ENCODE peak calls at places on chromosomes 7 and 10, in six cellular contexts. A is CD8-positive, alpha-beta memory T cell; C is sigmoid colon; H is neuronal stem cell; K is psoas muscle; D is heart left ventricle. T is an unnamed sample. For H3K4me1, the result is how much of the 10 kb centered on the place peaks cover.

GRCh38 chr7:136234040-136234439 is 256.9 kb upstream of the MTPN start:
- DNase-seq in A (no peak), D (no peak), K (no peak), C (no peak), H (no peak), T (no peak)

GRCh38 chr10:47454294-47455058 is 29.4 kb downstream of the ANXA8 start:
- DNase-seq in D (no peak), A (no peak), H (no peak), C (no peak), K (no peak), T (no peak)

GRCh38 chr7:44257618-44258422 is 57.0 kb downstream of the YKT6 start:
- DNase-seq in A (peak), K (peak), D (peak), C (no peak), H (no peak), T (peak)

GRCh38 chr10:46247181-46247475 is 39.7 kb upstream of the ANTXRL start:
- DNase-seq in A (no peak), K (no peak), D (no peak), H (no peak), C (no peak), T (no peak)

GRCh38 chr10:91681361-91682276 is 48.7 kb upstream of the PPP1R3C start:
- DNase-seq in A (no peak), K (no peak), D (peak), H (no peak), C (no peak), T (peak)

GRCh38 chr10:48306870-48307531 is 524 bp downstream of the MAPK8 start:
- DNase-seq in D (peak), A (peak), C (peak), K (peak), H (peak), T (peak)

GRCh38 chr7:126993626-126994213 is 259.0 kb downstream of the GRM8 start:
- DNase-seq in H (no peak), C (no peak), D (no peak), A (no peak), K (no peak), T (no peak)

GRCh38 chr10:51231754-51232153 is 157.5 kb downstream of the PRKG1 start:
- DNase-seq in A (no peak), K (no peak), C (no peak), D (no peak), H (no peak), T (peak)

GRCh38 chr7:69531050-69531449 is 67.2 kb upstream of the AUTS2 start:
- DNase-seq in A (no peak), D (no peak), H (no peak), K (no peak), C (no peak), T (no peak)

GRCh38 chr7:35623381-35623780 is 71.6 kb downstream of the HERPUD2 start:
- DNase-seq in D (no peak), A (no peak), C (no peak), K (no peak), H (no peak), T (no peak)

GRCh38 chr10:79148452-79149344 is 79.9 kb downstream of the ZMIZ1 start:
- DNase-seq in H (no peak), K (peak), C (peak), D (peak), A (no peak), T (peak)

GRCh38 chr7:154375956-154376355 is 323.8 kb downstream of the DPP6 start:
- DNase-seq in K (no peak), H (no peak), C (no peak), A (no peak), D (no peak), T (no peak)

GRCh38 chr7:139853576-139854511 is 24.8 kb downstream of the TBXAS1 start:
- DNase-seq in D (no peak), K (peak), H (no peak), A (no peak), C (peak), T (peak)

GRCh38 chr7:95662987-95663386 is 66.7 kb upstream of the PDK4 start:
- DNase-seq in K (no peak), A (no peak), H (no peak), D (no peak), C (no peak), T (no peak)

GRCh38 chr7:4123823-4124222 is 558.3 kb upstream of the FOXK1 start:
- DNase-seq in C (peak), A (no peak), H (no peak), D (no peak), K (no peak), T (no peak)

GRCh38 chr7:100200693-100201092 is 19.1 kb upstream of the PVRIG start:
- DNase-seq in C (no peak), A (no peak), K (no peak), H (no peak), D (no peak), T (no peak)

GRCh38 chr10:86263907-86264306 is 102.7 kb downstream of the GRID1 start:
- DNase-seq in D (no peak), C (peak), H (no peak), K (no peak), A (no peak), T (no peak)

GRCh38 chr10:96387601-96388000 is 28.8 kb upstream of the OPALIN start:
- DNase-seq in C (no peak), D (no peak), A (no peak), H (no peak), K (no peak), T (no peak)

GRCh38 chr7:55122263-55122662 is 103.4 kb downstream of the EGFR start:
- DNase-seq in H (no peak), A (no peak), C (no peak), D (no peak), K (no peak), T (no peak)

GRCh38 chr10:4018054-4018511 is 233.1 kb upstream of the KLF6 start:
- DNase-seq in D (no peak), H (no peak), C (no peak), A (no peak), K (no peak), T (no peak)

GRCh38 chr7:35992436-35992835 is 160.6 kb upstream of the EEPD1 start:
- DNase-seq in A (no peak), H (no peak), K (no peak), C (no peak), D (no peak), T (no peak)

GRCh38 chr10:43821103-43821502 is 172.4 kb upstream of the ZNF32 start:
- DNase-seq in A (no peak), K (no peak), D (no peak), C (no peak), H (no peak), T (no peak)

GRCh38 chr7:149220534-149220933 is 18.9 kb upstream of the ZNF212 start:
- DNase-seq in C (no peak), A (no peak), H (no peak), K (no peak), D (no peak), T (no peak)
- H3K4me1 ChIP-seq in C (under half), A (under half), H (under half), K (under half), D (under half), T (under half)

GRCh38 chr7:157160433-157160832 is 21.7 kb downstream of the UBE3C start:
- DNase-seq in K (no peak), C (no peak), H (no peak), D (no peak), A (no peak), T (no peak)
- H3K4me1 ChIP-seq in K (under half), C (under half), H (under half), D (under half), A (under half), T (under half)

GRCh38 chr10:125128397-125129075 is 31.8 kb downstream of the CTBP2 start:
- DNase-seq in C (no peak), H (no peak), K (no peak), D (no peak), A (no peak), T (no peak)

GRCh38 chr10:125129076-125129458 is 31.3 kb downstream of the CTBP2 start:
- DNase-seq in D (no peak), C (no peak), A (no peak), H (no peak), K (no peak), T (no peak)

GRCh38 chr10:125127986-125128385 is 32.4 kb downstream of the CTBP2 start:
- DNase-seq in A (no peak), D (no peak), K (no peak), C (no peak), H (no peak), T (no peak)

GRCh38 chr10:125125951-125126735 is 34.2 kb downstream of the CTBP2 start:
- DNase-seq in K (no peak), C (no peak), H (no peak), A (no peak), D (no peak), T (no peak)

DNA sequence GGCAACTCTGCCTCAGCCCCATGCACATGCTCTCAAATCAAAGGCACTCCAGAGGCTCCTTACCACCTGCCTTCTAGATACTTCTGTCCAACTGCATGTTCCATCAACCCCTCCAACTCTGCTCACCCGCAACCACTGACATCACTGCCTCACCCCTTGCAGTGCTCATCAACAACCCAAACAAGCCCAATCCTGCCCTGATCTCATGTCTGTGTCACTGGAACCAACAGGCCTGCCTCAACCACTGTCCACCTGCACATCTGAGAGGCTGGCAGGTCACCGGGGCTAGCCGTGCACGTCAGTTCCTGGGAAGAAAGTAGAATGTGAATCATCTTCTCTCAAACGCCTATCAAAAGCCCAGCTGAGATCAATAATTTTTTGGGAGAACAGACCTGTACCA is 33.3 kb downstream of the CTBP2 start:
- DNase-seq in D (no peak), K (no peak), C (no peak), A (no peak), H (no peak), T (no peak)
- H3K4me1 ChIP-seq in D (half or more), K (half or more), C (under half), A (under half), H (under half), T (under half)

GRCh38 chr7:66185680-66186187 is 19.4 kb upstream of the TPST1 start:
- DNase-seq in H (no peak), D (no peak), K (no peak), C (no peak), A (no peak), T (no peak)
- H3K4me1 ChIP-seq in H (under half), D (under half), K (under half), C (under half), A (under half), T (under half)

DNA sequence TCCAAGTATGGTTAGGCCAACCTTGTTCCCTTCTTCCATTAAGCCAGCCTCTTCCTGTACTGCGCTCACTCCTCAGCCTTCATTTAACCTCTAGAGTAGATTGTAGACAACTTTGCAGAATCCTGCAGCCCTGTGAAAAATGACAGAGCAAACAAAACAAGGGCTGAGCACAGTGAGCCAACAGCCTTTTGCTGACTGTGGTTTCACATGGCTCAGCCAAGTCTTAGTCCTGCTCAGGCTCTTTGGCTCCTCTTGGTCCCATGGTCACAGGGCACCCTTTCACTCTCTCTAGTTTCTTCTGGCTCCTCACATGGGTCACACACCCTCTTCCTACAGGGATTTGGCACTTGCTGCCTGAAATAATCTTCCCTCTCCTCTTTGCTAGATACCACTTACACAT is 900.3 kb downstream of the CCSER2 start:
- DNase-seq in K (no peak), A (no peak), H (no peak), C (no peak), D (no peak), T (no peak)
- H3K4me1 ChIP-seq in K (under half), A (under half), H (under half), C (under half), D (under half), T (under half)

GRCh38 chr7:80902035-80902434 is 16.8 kb downstream of the SEMA3C start:
- DNase-seq in H (no peak), C (no peak), D (no peak), A (no peak), K (no peak), T (no peak)
- H3K4me1 ChIP-seq in H (under half), C (half or more), D (under half), A (under half), K (under half), T (under half)

GRCh38 chr7:42931834-42932651 is at the start of the genes MRPL32 and PSMA2:
- DNase-seq in A (peak), C (peak), K (peak), H (peak), D (peak), T (peak)

GRCh38 chr7:42931447-42931833 is 534 bp downstream of the PSMA2 start:
- DNase-seq in C (no peak), D (no peak), K (no peak), A (no peak), H (no peak), T (no peak)

GRCh38 chr7:42929449-42929848 is 2.5 kb downstream of the PSMA2 start:
- DNase-seq in D (no peak), A (no peak), H (no peak), K (no peak), C (no peak), T (no peak)

GRCh38 chr7:42928754-42929153 is 3.2 kb downstream of the PSMA2 start:
- DNase-seq in K (no peak), H (no peak), D (no peak), A (no peak), C (no peak), T (no peak)

DNA sequence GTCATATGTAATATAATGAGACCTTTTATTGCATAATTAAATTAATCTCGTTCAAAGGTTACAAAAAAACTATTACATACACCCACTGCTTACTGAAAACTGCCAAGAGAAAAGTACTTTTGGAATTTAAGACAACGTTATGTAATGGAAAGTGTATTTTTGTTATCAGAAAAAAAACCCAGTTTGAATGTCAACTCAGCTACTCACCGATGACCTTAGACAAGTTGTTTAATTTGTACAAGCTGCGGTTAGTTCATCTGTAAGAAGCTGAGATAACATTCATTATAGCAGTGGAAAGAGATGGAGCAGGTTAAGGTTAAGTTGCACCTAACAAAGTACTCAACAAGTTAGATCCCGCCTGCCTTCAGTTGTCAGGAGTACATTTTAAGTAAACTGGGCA is 1.1 kb downstream of the PSMA2 start:
- DNase-seq in K (no peak), H (no peak), A (no peak), C (no peak), D (no peak), T (no peak)
- H3K4me1 ChIP-seq in K (under half), H (under half), A (under half), C (half or more), D (half or more), T (under half)

GRCh38 chr7:40796723-40797122 is 661.9 kb downstream of the SUGCT start:
- DNase-seq in C (no peak), A (no peak), H (no peak), K (no peak), D (no peak), T (no peak)
- H3K4me1 ChIP-seq in C (under half), A (under half), H (under half), K (under half), D (under half), T (under half)